ENCODE peak calls at places on chromosomes 1 and 21, in seven cellular contexts. J is right lobe of liver, Y is uterus, F is IMR-90, C is HepG2, M is tibial nerve, V is body of pancreas. G is an unnamed sample. For H3K9me3, the result is how much of the 10 kb centered on the place peaks cover.

GRCh38 chr1:155092641-155093040 is 14.0 kb downstream of the EFNA3 start:
- DNase-seq in Y (no peak), F (no peak), M (no peak), C (no peak), V (no peak), J (no peak), G (no peak)

GRCh38 chr1:161784963-161785362 is 18.8 kb downstream of the ATF6 start:
- DNase-seq in F (no peak), Y (no peak), C (no peak), J (no peak), M (no peak), V (no peak), G (no peak)

GRCh38 chr21:32708069-32708468 is 19.7 kb downstream of the SYNJ1 start:
- DNase-seq in C (no peak), Y (no peak), V (no peak), J (no peak), F (no peak), M (no peak), G (no peak)

GRCh38 chr1:201361652-201362504 is 15.6 kb downstream of the TNNT2 start:
- DNase-seq in V (peak), F (peak), Y (no peak), J (peak), M (no peak), C (peak), G (peak)

GRCh38 chr1:233520510-233521191 is 93.3 kb upstream of the KCNK1 start:
- DNase-seq in V (no peak), J (no peak), M (no peak), F (no peak), C (no peak), Y (no peak), G (no peak)

GRCh38 chr1:42379794-42380616 is 587 bp upstream of the RIMKLA start:
- DNase-seq in F (peak), Y (no peak), C (peak), J (no peak), V (no peak), M (no peak), G (peak)

GRCh38 chr21:39504230-39504629 is 52.5 kb downstream of the SH3BGR start:
- DNase-seq in Y (no peak), C (no peak), F (no peak), M (no peak), J (no peak), V (peak), G (no peak)

GRCh38 chr1:208551609-208552008 is 307.4 kb upstream of the PLXNA2 start:
- DNase-seq in V (no peak), Y (no peak), M (no peak), C (no peak), F (no peak), J (no peak), G (no peak)

GRCh38 chr1:167094690-167095089 is 815 bp downstream of the STYXL2 start:
- DNase-seq in V (no peak), C (no peak), J (no peak), Y (no peak), M (no peak), F (no peak), G (no peak)

GRCh38 chr1:20494609-20495311 is 8.8 kb upstream of the CAMK2N1 start:
- DNase-seq in M (no peak), V (no peak), F (peak), Y (no peak), C (no peak), J (no peak), G (no peak)

GRCh38 chr1:112026018-112026417 is 36.5 kb upstream of the KCND3 start:
- DNase-seq in M (no peak), F (no peak), V (no peak), C (no peak), J (no peak), Y (no peak), G (no peak)

GRCh38 chr1:29645586-29645985 is 409.3 kb downstream of the PTPRU start:
- DNase-seq in J (no peak), V (no peak), M (no peak), Y (no peak), C (no peak), F (no peak), G (no peak)

GRCh38 chr1:182614796-182615451 is 10.7 kb upstream of the RGS16 start:
- DNase-seq in J (peak), M (peak), F (peak), Y (peak), C (no peak), V (peak), G (peak)

GRCh38 chr1:161440312-161440894 is 64.9 kb upstream of the FCGR2A start:
- DNase-seq in C (peak), M (no peak), Y (peak), J (peak), F (peak), V (peak), G (peak)

GRCh38 chr1:31572323-31573104 is 3.8 kb upstream of the TINAGL1 start:
- DNase-seq in V (no peak), J (no peak), M (no peak), F (peak), Y (no peak), C (peak), G (no peak)

GRCh38 chr1:49048188-49048587 is 271.5 kb upstream of the BEND5 start:
- DNase-seq in F (no peak), M (no peak), V (no peak), Y (no peak), C (no peak), J (no peak), G (no peak)

GRCh38 chr21:29449306-29449940 is 150.7 kb downstream of the BACH1 start:
- DNase-seq in C (no peak), F (no peak), V (no peak), Y (no peak), M (no peak), J (no peak), G (no peak)

GRCh38 chr1:153568367-153569099 is 2.9 kb upstream of the S100A2 start:
- DNase-seq in V (peak), J (peak), M (peak), C (peak), Y (peak), F (peak), G (peak)

GRCh38 chr21:44930543-44930981 is 9.3 kb upstream of the SLX9 start:
- DNase-seq in F (no peak), J (peak), C (no peak), M (no peak), V (no peak), Y (no peak), G (no peak)

GRCh38 chr1:173580081-173580480 is 22.8 kb downstream of the SLC9C2 start:
- DNase-seq in M (no peak), C (no peak), V (no peak), Y (no peak), F (no peak), J (no peak), G (no peak)
- TF ChIP-seq POLR2A in M (no peak), C (no peak), V (no peak), Y (no peak), F (no peak), J (no peak), G (no peak)

DNA sequence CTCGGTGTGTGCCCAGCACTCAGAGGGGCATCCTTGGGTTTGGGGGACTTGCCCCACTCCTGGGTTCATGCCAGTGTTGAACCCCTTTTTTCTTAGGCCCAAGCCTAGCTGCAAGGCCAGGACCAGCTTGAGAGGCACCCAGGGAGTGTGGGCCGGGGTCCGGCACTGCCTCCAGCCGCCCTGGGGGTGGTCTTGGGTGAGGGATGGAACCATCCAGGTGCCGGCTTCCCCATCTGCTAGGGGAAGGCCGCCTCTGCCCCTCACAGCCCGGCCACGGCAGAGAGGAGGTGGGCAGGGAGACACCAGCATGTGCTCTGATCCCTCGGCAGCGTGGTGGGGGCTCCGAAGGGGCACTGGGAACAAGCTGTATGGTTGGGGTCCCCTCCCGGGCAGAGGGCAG is 50.2 kb upstream of the ARHGEF16 start:
- DNase-seq in F (no peak), Y (no peak), M (no peak), C (no peak), V (no peak), J (no peak), G (no peak)
- H3K9me3 ChIP-seq in F (under half), Y (under half), M (under half), C (under half), V (under half), J (under half), G (under half)

GRCh38 chr1:236124965-236125364 is 17.4 kb upstream of the GPR137B start:
- DNase-seq in C (peak), Y (no peak), J (no peak), V (no peak), M (no peak), F (no peak), G (no peak)
- TF ChIP-seq CTCF in C (peak), Y (no peak), J (no peak), V (no peak), M (no peak), F (no peak), G (no peak)

GRCh38 chr1:145996433-145997155 is at the start of gene TXNIP:
- DNase-seq in M (peak), C (peak), V (peak), F (peak), Y (peak), J (peak), G (peak)
- TF ChIP-seq POLR2A in M (peak), C (peak), V (peak), F (peak), Y (peak), J (peak), G (no peak)

GRCh38 chr1:164443166-164443565 is 115.8 kb upstream of the PBX1 start:
- DNase-seq in F (no peak), M (no peak), V (no peak), J (no peak), C (no peak), Y (no peak), G (no peak)

GRCh38 chr1:164440222-164440621 is 118.8 kb upstream of the PBX1 start:
- DNase-seq in M (no peak), Y (peak), F (no peak), C (no peak), J (no peak), V (peak), G (peak)

GRCh38 chr1:164443836-164444235 is 115.1 kb upstream of the PBX1 start:
- DNase-seq in V (no peak), F (no peak), J (no peak), C (no peak), Y (no peak), M (no peak), G (no peak)

GRCh38 chr1:164446020-164446419 is 113.0 kb upstream of the PBX1 start:
- DNase-seq in V (no peak), F (no peak), C (no peak), J (no peak), Y (no peak), M (no peak), G (no peak)
- H3K9me3 ChIP-seq in V (under half), F (under half), C (half or more), J (under half), Y (under half), M (under half), G (under half)

G was measured in testis.